ENCODE peak calls at places on chromosome 19, in four cellular contexts. J is WTC11, N is HepG2, W is K562. D is an unnamed sample.

GRCh38 chr19:31262673-31263308 is 86.4 kb downstream of the TSHZ3 start:
- DNase-seq in N (no peak), J (no peak), W (no peak), D (no peak)

GRCh38 chr19:13986348-13986904 is 19.7 kb downstream of the RFX1 start:
- DNase-seq in J (peak; percentile 83), N (no peak), W (no peak), D (peak; percentile 93)

GRCh38 chr19:31144069-31144468 is 205.2 kb downstream of the TSHZ3 start:
- DNase-seq in N (no peak), W (no peak), J (no peak), D (no peak)

GRCh38 chr19:38932425-38933179 is 1.9 kb downstream of the MRPS12 start:
- DNase-seq in W (peak; percentile 51), J (peak; percentile 44), N (peak; percentile 63), D (no peak)

GRCh38 chr19:771332-771785 is 20.4 kb downstream of the MISP start:
- DNase-seq in J (no peak), N (peak; percentile 63), W (peak; percentile 84), D (no peak)

GRCh38 chr19:35792312-35792711 is 16.9 kb downstream of the ARHGAP33 start:
- DNase-seq in W (no peak), J (no peak), N (no peak), D (no peak)

GRCh38 chr19:4580961-4581380 is 21.5 kb upstream of the SEMA6B start:
- DNase-seq in N (no peak), J (no peak), W (no peak), D (no peak)

GRCh38 chr19:39413903-39414608 is 1.6 kb downstream of the PLEKHG2 start:
- DNase-seq in N (peak; percentile 32), W (peak; percentile 48), J (no peak), D (no peak)

GRCh38 chr19:8445488-8446001 is 770 bp downstream of the HNRNPM start:
- DNase-seq in N (no peak), W (peak; percentile 76), J (peak; percentile 50), D (no peak)

GRCh38 chr19:4816388-4817165 is 14.9 kb downstream of the TICAM1 start:
- DNase-seq in N (no peak), J (no peak), W (no peak), D (no peak)

GRCh38 chr19:29622191-29623070 is 16.3 kb downstream of the POP4 start:
- DNase-seq in W (no peak), J (no peak), N (no peak), D (no peak)

GRCh38 chr19:40229484-40229883 is 3.0 kb upstream of the CCNP start:
- DNase-seq in J (no peak), W (peak; percentile 37), N (no peak), D (no peak)

GRCh38 chr19:13164370-13165090 is 14.3 kb downstream of the IER2 start:
- DNase-seq in W (peak; percentile 76), J (peak; percentile 91), N (peak; percentile 89), D (no peak)

GRCh38 chr19:41927810-41928192 is 448 bp downstream of the ERFL start:
- DNase-seq in W (peak; percentile 51), N (no peak), J (no peak), D (no peak)

GRCh38 chr19:29623726-29624488 is 17.8 kb downstream of the POP4 start:
- DNase-seq in W (peak; percentile 57), N (no peak), J (no peak), D (no peak)

GRCh38 chr19:15934332-15935078 is at the start of gene CYP4F11:
- DNase-seq in W (no peak), N (peak; percentile 87), J (no peak), D (no peak)

GRCh38 chr19:30482956-30483355 is 110.8 kb downstream of the ZNF536 start:
- DNase-seq in N (no peak), W (no peak), J (no peak), D (no peak)

GRCh38 chr19:13588953-13589833 is 82.9 kb upstream of the CACNA1A start:
- DNase-seq in N (peak; percentile 22), J (peak; percentile 90), W (peak; percentile 76), D (no peak)

GRCh38 chr19:7507884-7508283 is 8.0 kb upstream of the ZNF358 start:
- DNase-seq in N (peak; percentile 26), J (peak; percentile 96), W (peak; percentile 97), D (no peak)

GRCh38 chr19:40530091-40530901 is 46.4 kb upstream of the SHKBP1 start:
- DNase-seq in W (peak; percentile 73), J (peak; percentile 81), N (no peak), D (no peak)

GRCh38 chr19:38417544-38418506 is 8.2 kb downstream of the RASGRP4 start:
- DNase-seq in N (no peak), W (peak; percentile 93), J (peak; percentile 93), D (no peak)

GRCh38 chr19:19138110-19138981 is at the start of gene TMEM161A:
- DNase-seq in J (peak; percentile 98), W (peak; percentile 99), N (peak; percentile 96), D (peak; percentile 98)

GRCh38 chr19:610071-610800 is 20.6 kb downstream of the HCN2 start:
- DNase-seq in W (no peak), N (no peak), J (no peak), D (no peak)

GRCh38 chr19:27971071-27971470 is 1241.9 kb downstream of the UQCRFS1 start:
- DNase-seq in N (no peak), W (no peak), J (peak; percentile 16), D (no peak)

GRCh38 chr19:991174-991931 is 7.2 kb downstream of the WDR18 start:
- DNase-seq in J (peak; percentile 91), N (no peak), W (peak; percentile 81), D (no peak)

GRCh38 chr19:48182434-48182833 is 12.0 kb downstream of the ZSWIM9 start:
- DNase-seq in J (peak; percentile 32), W (no peak), N (no peak), D (no peak)

GRCh38 chr19:41323023-41323422 is 13.1 kb downstream of the CCDC97 start:
- DNase-seq in N (no peak), J (no peak), W (no peak), D (no peak)

GRCh38 chr19:37594982-37595382 is 306 bp downstream of the ZNF540 start:
- DNase-seq in J (peak; percentile 50), W (peak; percentile 53), N (no peak), D (peak; percentile 16)

GRCh38 chr19:42290523-42291436 is 11.2 kb upstream of the PRR19 start:
- DNase-seq in J (no peak), W (no peak), N (peak; percentile 61), D (no peak)

GRCh38 chr19:6020166-6020967 is 42.4 kb upstream of the RANBP3 start:
- DNase-seq in J (no peak), W (no peak), N (peak; percentile 30), D (no peak)

GRCh38 chr19:57527136-57527881 is at the start of gene ZNF549:
- DNase-seq in W (peak; percentile 50), N (peak; percentile 94), J (peak; percentile 94), D (peak; percentile 55)

GRCh38 chr19:12774588-12775555 is at the start of gene HOOK2:
- DNase-seq in W (peak; percentile 32), N (no peak), J (peak; percentile 94), D (no peak)

GRCh38 chr19:10013316-10013715 is at the start of gene RDH8:
- DNase-seq in W (no peak), N (no peak), J (no peak), D (no peak)

GRCh38 chr19:2336528-2337328 is 8.2 kb downstream of the SPPL2B start:
- DNase-seq in J (no peak), N (no peak), W (no peak), D (no peak)

GRCh38 chr19:2334986-2335846 is 6.7 kb downstream of the SPPL2B start:
- DNase-seq in J (no peak), W (no peak), N (no peak), D (no peak)

GRCh38 chr19:2337329-2337707 is 8.8 kb downstream of the SPPL2B start:
- DNase-seq in W (no peak), J (peak; percentile 76), N (peak; percentile 29), D (no peak)

GRCh38 chr19:2334426-2334825 is 5.9 kb downstream of the SPPL2B start:
- DNase-seq in N (no peak), W (no peak), J (no peak), D (no peak)

GRCh38 chr19:2335848-2336247 is 7.4 kb downstream of the SPPL2B start:
- DNase-seq in J (no peak), W (no peak), N (no peak), D (no peak)
- TF ChIP-seq TCF7 in J (no peak), W (no peak), N (no peak), D (no peak)

GRCh38 chr19:33755314-33756020 is 41.2 kb upstream of the KCTD15 start:
- DNase-seq in W (no peak), J (no peak), N (no peak), D (no peak)
- TF ChIP-seq ESRRA in W (no peak), J (no peak), N (no peak), D (no peak)

DNA sequence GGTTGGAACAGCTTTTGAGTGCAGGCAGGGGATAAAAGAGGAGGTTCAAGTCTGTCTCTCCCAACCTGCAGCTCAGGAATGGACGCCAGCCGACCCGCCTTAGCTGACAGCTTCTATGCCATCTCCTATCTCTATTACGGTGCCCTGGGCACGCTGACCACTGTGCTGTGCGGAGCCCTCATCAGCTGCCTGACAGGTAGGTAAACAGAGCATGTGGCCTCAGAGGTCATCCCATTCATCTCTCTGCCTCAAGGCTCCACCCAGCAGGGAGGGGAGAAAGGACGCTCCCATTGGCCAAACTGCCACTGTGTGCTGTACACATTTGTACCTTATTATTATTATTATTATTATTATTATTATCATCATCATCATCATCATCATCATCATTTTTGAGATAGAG is 16.5 kb downstream of the SLC5A5 start:
- DNase-seq in J (no peak), W (no peak), N (no peak), D (no peak)
- TF ChIP-seq TCF7 in J (no peak), W (no peak), N (no peak), D (no peak)

GRCh38 chr19:43847246-43847645 is 20.1 kb downstream of the ZNF283 start:
- DNase-seq in N (no peak), J (no peak), W (no peak), D (no peak)
- TF ChIP-seq ESRRA in N (no peak), J (no peak), W (no peak), D (no peak)

GRCh38 chr19:21468791-21469190 is 36.6 kb upstream of the ZNF429 start:
- DNase-seq in J (peak; percentile 61), W (no peak), N (no peak), D (no peak)
- TF ChIP-seq TCF7 in J (no peak), W (no peak), N (no peak), D (no peak)

DNA sequence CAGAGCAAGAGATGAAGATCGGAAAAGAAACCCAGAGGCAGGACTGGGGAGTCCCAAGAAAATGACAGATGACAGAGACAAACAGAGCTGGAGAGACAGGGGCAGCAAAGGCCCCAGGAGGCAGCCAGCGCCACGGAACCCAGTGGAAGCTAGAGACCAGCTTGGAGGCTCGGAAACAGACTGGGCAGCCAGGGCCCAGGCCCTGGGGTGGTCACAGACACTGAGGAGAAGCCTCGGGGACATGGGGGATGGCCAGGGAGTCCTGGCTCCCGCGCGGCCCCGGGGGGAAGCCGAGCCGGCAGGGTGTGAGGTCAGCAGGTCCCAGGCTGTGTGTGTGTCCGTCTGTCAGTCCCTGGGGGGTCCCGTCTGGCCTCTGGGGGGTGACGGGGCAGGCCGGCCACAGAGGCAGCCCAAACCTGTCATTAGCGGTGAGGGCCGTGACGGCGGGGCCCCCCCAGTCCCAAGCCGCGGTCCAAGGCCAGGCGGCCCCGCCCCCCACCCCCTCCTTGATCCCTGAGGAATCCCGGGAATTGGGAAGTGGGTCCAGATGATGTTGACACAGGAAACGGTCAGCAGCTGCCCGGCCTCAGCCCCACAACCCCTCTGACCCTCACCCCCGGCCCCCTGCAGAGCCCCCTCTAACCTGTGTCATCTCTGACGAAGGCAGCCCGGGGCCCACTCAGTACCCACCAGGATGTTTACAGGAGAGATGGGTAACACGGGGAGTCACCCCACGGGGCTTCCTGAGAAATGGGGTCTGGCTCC is 2.5 kb upstream of the TMEM190 start:
- DNase-seq in N (no peak), W (no peak), J (no peak), D (no peak)
- TF ChIP-seq ESRRA in N (no peak), W (no peak), J (no peak), D (no peak)